ENCODE peak calls at places on chromosomes 1 and 21, in six cellular contexts. One of them, this sample, is unnamed.

GRCh38 chr1:45001011-45001481 is 10.1 kb downstream of the HECTD3 start:
- DNase-seq in NB4: no peak
- DNase-seq in foreskin fibroblast: no peak
- DNase-seq in adrenal gland: peak
- DNase-seq in upper lobe of right lung: peak
- DNase-seq in heart left ventricle: no peak
- DNase-seq in this sample: no peak

GRCh38 chr1:169941982-169942830 is 48.5 kb upstream of the SCYL3 start:
- DNase-seq in NB4: no peak
- DNase-seq in foreskin fibroblast: peak
- DNase-seq in adrenal gland: no peak
- DNase-seq in upper lobe of right lung: no peak
- DNase-seq in heart left ventricle: no peak
- DNase-seq in this sample: peak

GRCh38 chr1:226181996-226182714 is 4.4 kb downstream of the ACBD3 start:
- DNase-seq in NB4: peak
- DNase-seq in foreskin fibroblast: peak
- DNase-seq in adrenal gland: peak
- DNase-seq in upper lobe of right lung: peak
- DNase-seq in heart left ventricle: peak
- DNase-seq in this sample: peak

GRCh38 chr1:185250063-185250462 is 67.0 kb downstream of the IVNS1ABP start:
- DNase-seq in NB4: no peak
- DNase-seq in foreskin fibroblast: no peak
- DNase-seq in adrenal gland: no peak
- DNase-seq in upper lobe of right lung: no peak
- DNase-seq in heart left ventricle: no peak
- DNase-seq in this sample: no peak

GRCh38 chr1:119613769-119614358 is 34.2 kb downstream of the ZNF697 start:
- DNase-seq in NB4: peak
- DNase-seq in foreskin fibroblast: peak
- DNase-seq in adrenal gland: peak
- DNase-seq in upper lobe of right lung: peak
- DNase-seq in heart left ventricle: peak
- DNase-seq in this sample: peak

GRCh38 chr1:93056214-93056613 is 22.9 kb upstream of the MTF2 start:
- DNase-seq in NB4: peak
- DNase-seq in foreskin fibroblast: peak
- DNase-seq in adrenal gland: no peak
- DNase-seq in upper lobe of right lung: no peak
- DNase-seq in heart left ventricle: no peak
- DNase-seq in this sample: no peak

GRCh38 chr1:183370399-183371058 is 47.7 kb downstream of the NMNAT2 start:
- DNase-seq in NB4: no peak
- DNase-seq in foreskin fibroblast: no peak
- DNase-seq in adrenal gland: no peak
- DNase-seq in upper lobe of right lung: peak
- DNase-seq in heart left ventricle: no peak
- DNase-seq in this sample: no peak

GRCh38 chr1:214989341-214989740 is 93.2 kb upstream of the KCNK2 start:
- DNase-seq in NB4: no peak
- DNase-seq in foreskin fibroblast: peak
- DNase-seq in adrenal gland: no peak
- DNase-seq in upper lobe of right lung: no peak
- DNase-seq in heart left ventricle: no peak
- DNase-seq in this sample: no peak

GRCh38 chr1:227451062-227451461 is 112.3 kb upstream of the ZNF678 start:
- DNase-seq in NB4: no peak
- DNase-seq in foreskin fibroblast: peak
- DNase-seq in adrenal gland: no peak
- DNase-seq in upper lobe of right lung: no peak
- DNase-seq in heart left ventricle: no peak
- DNase-seq in this sample: no peak

GRCh38 chr1:169207825-169208520 is 101.5 kb downstream of the ATP1B1 start:
- DNase-seq in NB4: no peak
- DNase-seq in foreskin fibroblast: no peak
- DNase-seq in adrenal gland: no peak
- DNase-seq in upper lobe of right lung: no peak
- DNase-seq in heart left ventricle: no peak
- DNase-seq in this sample: no peak

GRCh38 chr21:46320331-46320801 is 3.3 kb downstream of the C21orf58 start:
- DNase-seq in NB4: no peak
- DNase-seq in foreskin fibroblast: peak
- DNase-seq in adrenal gland: no peak
- DNase-seq in upper lobe of right lung: no peak
- DNase-seq in heart left ventricle: no peak
- DNase-seq in this sample: no peak

GRCh38 chr1:81160696-81161095 is 640.0 kb upstream of the ADGRL2 start:
- DNase-seq in NB4: no peak
- DNase-seq in foreskin fibroblast: no peak
- DNase-seq in adrenal gland: no peak
- DNase-seq in upper lobe of right lung: no peak
- DNase-seq in heart left ventricle: no peak
- DNase-seq in this sample: no peak

GRCh38 chr1:18953656-18954259 is 2.7 kb downstream of the IFFO2 start:
- DNase-seq in NB4: no peak
- DNase-seq in foreskin fibroblast: no peak
- DNase-seq in adrenal gland: no peak
- DNase-seq in upper lobe of right lung: no peak
- DNase-seq in heart left ventricle: no peak
- DNase-seq in this sample: no peak

GRCh38 chr1:60255565-60255964 is 182.0 kb upstream of the C1orf87 start:
- DNase-seq in NB4: no peak
- DNase-seq in foreskin fibroblast: peak
- DNase-seq in adrenal gland: no peak
- DNase-seq in upper lobe of right lung: no peak
- DNase-seq in heart left ventricle: no peak
- DNase-seq in this sample: no peak

GRCh38 chr21:44392916-44393315 is 39.5 kb downstream of the TRPM2 start:
- DNase-seq in NB4: no peak
- DNase-seq in foreskin fibroblast: no peak
- DNase-seq in adrenal gland: no peak
- DNase-seq in upper lobe of right lung: no peak
- DNase-seq in heart left ventricle: no peak
- DNase-seq in this sample: no peak

GRCh38 chr1:76494807-76495206 is 372.5 kb upstream of the ST6GALNAC5 start:
- DNase-seq in NB4: no peak
- DNase-seq in foreskin fibroblast: peak
- DNase-seq in adrenal gland: no peak
- DNase-seq in upper lobe of right lung: no peak
- DNase-seq in heart left ventricle: no peak
- DNase-seq in this sample: no peak

GRCh38 chr1:5297878-5298239 is 643.5 kb downstream of the AJAP1 start:
- DNase-seq in NB4: no peak
- DNase-seq in foreskin fibroblast: no peak
- DNase-seq in adrenal gland: no peak
- DNase-seq in upper lobe of right lung: no peak
- DNase-seq in heart left ventricle: no peak
- DNase-seq in this sample: no peak

GRCh38 chr1:230323686-230324085 is 102.4 kb downstream of the PGBD5 start:
- DNase-seq in NB4: no peak
- DNase-seq in foreskin fibroblast: no peak
- DNase-seq in adrenal gland: no peak
- DNase-seq in upper lobe of right lung: no peak
- DNase-seq in heart left ventricle: no peak
- DNase-seq in this sample: no peak

GRCh38 chr1:153608742-153609584 is 4.0 kb downstream of the S100A16 start:
- DNase-seq in NB4: peak
- DNase-seq in foreskin fibroblast: peak
- DNase-seq in adrenal gland: peak
- DNase-seq in upper lobe of right lung: peak
- DNase-seq in heart left ventricle: peak
- DNase-seq in this sample: peak

GRCh38 chr21:21002137-21002536 is 3.9 kb downstream of the NCAM2 start:
- DNase-seq in NB4: no peak
- DNase-seq in foreskin fibroblast: no peak
- DNase-seq in adrenal gland: no peak
- DNase-seq in upper lobe of right lung: no peak
- DNase-seq in heart left ventricle: no peak
- DNase-seq in this sample: no peak

GRCh38 chr1:107460009-107460408 is 319.2 kb downstream of the NTNG1 start:
- DNase-seq in NB4: no peak
- DNase-seq in foreskin fibroblast: no peak
- DNase-seq in adrenal gland: no peak
- DNase-seq in upper lobe of right lung: no peak
- DNase-seq in heart left ventricle: no peak
- DNase-seq in this sample: no peak

GRCh38 chr1:154767315-154768240 is 102.5 kb downstream of the KCNN3 start:
- DNase-seq in NB4: no peak
- DNase-seq in foreskin fibroblast: no peak
- DNase-seq in adrenal gland: no peak
- DNase-seq in upper lobe of right lung: peak
- DNase-seq in heart left ventricle: peak
- DNase-seq in this sample: no peak

GRCh38 chr21:33651965-33652680 is 9.8 kb downstream of the ITSN1 start:
- DNase-seq in NB4: no peak
- DNase-seq in foreskin fibroblast: no peak
- DNase-seq in adrenal gland: no peak
- DNase-seq in upper lobe of right lung: no peak
- DNase-seq in heart left ventricle: no peak
- DNase-seq in this sample: no peak

GRCh38 chr1:219498666-219499065 is 114.2 kb downstream of the ZC3H11B start:
- DNase-seq in NB4: peak
- DNase-seq in foreskin fibroblast: peak
- DNase-seq in adrenal gland: no peak
- DNase-seq in upper lobe of right lung: no peak
- DNase-seq in heart left ventricle: no peak
- DNase-seq in this sample: peak

GRCh38 chr1:19010995-19011696 is 54.7 kb upstream of the IFFO2 start:
- DNase-seq in NB4: peak
- DNase-seq in foreskin fibroblast: peak
- DNase-seq in adrenal gland: peak
- DNase-seq in upper lobe of right lung: peak
- DNase-seq in heart left ventricle: no peak
- DNase-seq in this sample: peak

GRCh38 chr1:51072040-51072439 is 30.0 kb upstream of the C1orf185 start:
- DNase-seq in NB4: no peak
- DNase-seq in foreskin fibroblast: no peak
- DNase-seq in adrenal gland: no peak
- DNase-seq in upper lobe of right lung: no peak
- DNase-seq in heart left ventricle: no peak
- DNase-seq in this sample: no peak

GRCh38 chr1:73044241-73044640 is 761.9 kb upstream of the NEGR1 start:
- DNase-seq in NB4: peak
- DNase-seq in foreskin fibroblast: peak
- DNase-seq in adrenal gland: no peak
- DNase-seq in upper lobe of right lung: no peak
- DNase-seq in heart left ventricle: no peak
- DNase-seq in this sample: no peak

GRCh38 chr21:42314616-42315295 is 453 bp downstream of the TFF3 start:
- DNase-seq in NB4: no peak
- DNase-seq in foreskin fibroblast: no peak
- DNase-seq in adrenal gland: no peak
- DNase-seq in upper lobe of right lung: no peak
- DNase-seq in heart left ventricle: no peak
- DNase-seq in this sample: no peak

DNA sequence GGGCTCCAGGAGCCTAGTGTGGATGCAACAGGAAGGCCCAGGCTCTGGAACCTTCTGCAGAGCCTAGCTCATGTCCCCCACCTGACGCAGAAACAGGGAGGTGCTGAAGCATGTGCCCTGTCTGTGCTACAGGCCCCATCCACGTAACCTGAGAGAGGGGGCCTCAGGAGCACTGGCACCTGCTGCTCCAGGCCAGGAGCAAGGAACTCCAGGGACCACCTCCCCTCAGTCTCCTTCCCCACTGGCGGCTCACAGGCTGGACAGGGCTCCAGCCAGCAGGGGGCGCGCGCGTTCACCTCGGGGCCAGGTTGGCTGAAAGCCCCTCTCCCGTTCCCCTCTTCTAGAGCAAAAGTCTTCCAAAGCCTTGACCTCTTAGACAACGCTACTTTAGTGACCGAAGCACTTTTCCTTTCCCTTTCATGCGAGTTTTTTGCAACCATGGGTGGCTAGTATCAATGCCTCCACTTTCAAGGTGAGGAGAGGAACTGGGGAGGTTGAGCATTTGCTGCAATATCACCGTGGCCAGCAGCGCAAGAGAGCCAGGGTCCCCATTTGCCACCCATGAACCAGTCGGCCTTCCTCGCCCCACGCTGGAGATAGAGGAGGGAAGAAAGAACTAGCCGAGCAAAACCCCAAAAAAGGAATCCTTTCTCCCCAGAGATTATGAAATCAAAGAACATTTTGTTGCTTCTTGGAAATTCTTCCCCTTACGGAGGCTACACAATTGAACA is 52.4 kb upstream of the GPR157 start:
- DNase-seq in NB4: peak
- DNase-seq in foreskin fibroblast: peak
- DNase-seq in adrenal gland: peak
- DNase-seq in upper lobe of right lung: peak
- DNase-seq in heart left ventricle: peak
- DNase-seq in this sample: no peak
- H3K4me3 ChIP-seq in NB4: no peak
- H3K4me3 ChIP-seq in foreskin fibroblast: peak
- H3K4me3 ChIP-seq in adrenal gland: peak
- H3K4me3 ChIP-seq in upper lobe of right lung: peak
- H3K4me3 ChIP-seq in heart left ventricle: peak
- H3K4me3 ChIP-seq in this sample: peak

GRCh38 chr1:80158266-80158665 is 1151.7 kb upstream of the ADGRL4 start:
- DNase-seq in NB4: no peak
- DNase-seq in foreskin fibroblast: no peak
- DNase-seq in adrenal gland: no peak
- DNase-seq in upper lobe of right lung: no peak
- DNase-seq in heart left ventricle: no peak
- DNase-seq in this sample: no peak

GRCh38 chr1:80155371-80155770 is 1148.8 kb upstream of the ADGRL4 start:
- DNase-seq in NB4: peak
- DNase-seq in foreskin fibroblast: peak
- DNase-seq in adrenal gland: no peak
- DNase-seq in upper lobe of right lung: no peak
- DNase-seq in heart left ventricle: no peak
- DNase-seq in this sample: no peak

GRCh38 chr1:80158771-80159170 is 1152.2 kb upstream of the ADGRL4 start:
- DNase-seq in NB4: no peak
- DNase-seq in foreskin fibroblast: peak
- DNase-seq in adrenal gland: no peak
- DNase-seq in upper lobe of right lung: no peak
- DNase-seq in heart left ventricle: no peak
- DNase-seq in this sample: no peak

GRCh38 chr1:80153762-80154555 is 1147.4 kb upstream of the ADGRL4 start:
- DNase-seq in NB4: peak
- DNase-seq in foreskin fibroblast: peak
- DNase-seq in adrenal gland: no peak
- DNase-seq in upper lobe of right lung: no peak
- DNase-seq in heart left ventricle: no peak
- DNase-seq in this sample: no peak
- TF ChIP-seq CTCF in NB4: no peak
- TF ChIP-seq CTCF in foreskin fibroblast: no peak
- TF ChIP-seq CTCF in adrenal gland: no peak
- TF ChIP-seq CTCF in upper lobe of right lung: no peak
- TF ChIP-seq CTCF in heart left ventricle: no peak
- TF ChIP-seq CTCF in this sample: no peak

GRCh38 chr1:78683079-78683478 is 33.4 kb downstream of the IFI44 start:
- DNase-seq in NB4: no peak
- DNase-seq in foreskin fibroblast: no peak
- DNase-seq in adrenal gland: no peak
- DNase-seq in upper lobe of right lung: no peak
- DNase-seq in heart left ventricle: no peak
- DNase-seq in this sample: no peak
- H3K4me3 ChIP-seq in NB4: no peak
- H3K4me3 ChIP-seq in foreskin fibroblast: no peak
- H3K4me3 ChIP-seq in adrenal gland: no peak
- H3K4me3 ChIP-seq in upper lobe of right lung: no peak
- H3K4me3 ChIP-seq in heart left ventricle: no peak
- H3K4me3 ChIP-seq in this sample: no peak

GRCh38 chr1:236303675-236304074 is 21.9 kb upstream of the ERO1B start:
- DNase-seq in NB4: peak
- DNase-seq in foreskin fibroblast: no peak
- DNase-seq in adrenal gland: no peak
- DNase-seq in upper lobe of right lung: no peak
- DNase-seq in heart left ventricle: no peak
- DNase-seq in this sample: no peak
- TF ChIP-seq CTCF in NB4: no peak
- TF ChIP-seq CTCF in foreskin fibroblast: no peak
- TF ChIP-seq CTCF in adrenal gland: no peak
- TF ChIP-seq CTCF in upper lobe of right lung: no peak
- TF ChIP-seq CTCF in heart left ventricle: no peak
- TF ChIP-seq CTCF in this sample: no peak

This sample was measured in AG09309.